ENCODE peak calls at places on chromosomes 7 and 10, in six cellular contexts. R is right lobe of liver, J is PC-3, O is colonic mucosa, X is heart left ventricle, S is lower lobe of right lung. L is an unnamed sample.
A peak's percentile ranks its signal among the peaks of the same experiment; 100 is the strongest.

GRCh38 chr7:25858562-25859411 is 293.2 kb upstream of the NFE2L3 start:
- DNase-seq in S (no peak), O (peak; percentile 50), J (no peak), R (no peak), X (no peak), L (no peak)

GRCh38 chr10:120755771-120756170 is 95.4 kb upstream of the WDR11 start:
- DNase-seq in X (no peak), R (no peak), J (no peak), S (no peak), O (no peak), L (no peak)

GRCh38 chr7:32506266-32507054 is 11.2 kb downstream of the AVL9 start:
- DNase-seq in X (no peak), S (no peak), R (no peak), J (peak; percentile 39), O (no peak), L (peak; percentile 39)

GRCh38 chr7:34156336-34156735 is 251.0 kb downstream of the BMPER start:
- DNase-seq in J (no peak), S (no peak), X (no peak), R (no peak), O (no peak), L (no peak)

GRCh38 chr10:24208661-24209420 is at the start of gene KIAA1217:
- DNase-seq in R (peak; percentile 48), O (peak; percentile 64), J (peak; percentile 38), S (peak; percentile 60), X (peak; percentile 46), L (peak; percentile 69)

GRCh38 chr7:106313456-106313891 is 28.7 kb upstream of the NAMPT start:
- DNase-seq in J (peak; percentile 92), X (no peak), S (no peak), R (no peak), O (no peak), L (no peak)

GRCh38 chr7:75033826-75034225 is 39.8 kb downstream of the RCC1L start:
- DNase-seq in X (no peak), J (no peak), S (no peak), R (no peak), O (no peak), L (no peak)

GRCh38 chr10:117131390-117132327 is 6.4 kb downstream of the VAX1 start:
- DNase-seq in O (no peak), X (no peak), S (no peak), J (no peak), R (no peak), L (no peak)

GRCh38 chr7:72706521-72706920 is 121.5 kb downstream of the TYW1B start:
- DNase-seq in J (no peak), S (no peak), X (no peak), O (no peak), R (no peak), L (no peak)

GRCh38 chr10:93413252-93413689 is 68.9 kb downstream of the MYOF start:
- DNase-seq in S (no peak), X (no peak), R (no peak), J (no peak), O (no peak), L (no peak)

GRCh38 chr7:37109016-37109415 is 339.6 kb downstream of the ELMO1 start:
- DNase-seq in S (no peak), J (no peak), R (no peak), O (no peak), X (no peak), L (no peak)
- H3K27ac ChIP-seq in S (no peak overlapping the region), J (no peak overlapping the region), R (no peak overlapping the region), O (no peak overlapping the region), X (no peak overlapping the region), L (no peak overlapping the region)

GRCh38 chr7:11613292-11613930 is 218.6 kb downstream of the THSD7A start:
- DNase-seq in O (no peak), J (no peak), S (no peak), X (no peak), R (no peak), L (no peak)
- H3K4me3 ChIP-seq in O (no peak overlapping the region), J (no peak overlapping the region), S (no peak overlapping the region), X (no peak overlapping the region), R (no peak overlapping the region), L (no peak overlapping the region)

GRCh38 chr10:106652279-106652678 is 512.2 kb downstream of the SORCS1 start:
- DNase-seq in O (no peak), J (peak; percentile 57), X (no peak), R (no peak), S (no peak), L (no peak)
- H3K27ac ChIP-seq in O (no peak overlapping the region), J (peak overlapping the region; percentile 20), X (no peak overlapping the region), R (no peak overlapping the region), S (no peak overlapping the region), L (no peak overlapping the region)

GRCh38 chr7:66517212-66517909 is 111.3 kb upstream of the KCTD7 start:
- DNase-seq in S (no peak), O (no peak), J (no peak), R (no peak), X (no peak), L (no peak)

GRCh38 chr7:66518151-66518691 is 110.5 kb upstream of the KCTD7 start:
- DNase-seq in J (no peak), O (no peak), S (no peak), R (no peak), X (no peak), L (no peak)

GRCh38 chr7:66508431-66508830 is 120.2 kb upstream of the KCTD7 start:
- DNase-seq in R (no peak), S (no peak), O (no peak), X (no peak), J (no peak), L (no peak)

GRCh38 chr7:66514050-66514449 is 114.6 kb upstream of the KCTD7 start:
- DNase-seq in J (no peak), O (no peak), X (no peak), R (no peak), S (no peak), L (no peak)
- H3K4me3 ChIP-seq in J (no peak overlapping the region), O (no peak overlapping the region), X (no peak overlapping the region), R (no peak overlapping the region), S (no peak overlapping the region), L (no peak overlapping the region)

GRCh38 chr7:87878208-87878735 is 2.0 kb downstream of the DBF4 start:
- DNase-seq in J (peak; percentile 5), O (no peak), S (no peak), R (no peak), X (no peak), L (no peak)

GRCh38 chr7:87875151-87876039 is 765 bp downstream of the SLC25A40 start:
- DNase-seq in X (peak; percentile 33), O (peak; percentile 19), S (no peak), J (peak; percentile 9), R (peak; percentile 66), L (peak; percentile 34)

GRCh38 chr7:87876040-87876758 is at the start of the genes DBF4 and SLC25A40:
- DNase-seq in J (peak; percentile 95), R (peak; percentile 99), O (peak; percentile 98), S (peak; percentile 99), X (peak; percentile 96), L (peak; percentile 94)

GRCh38 chr7:87876759-87877234 is 504 bp downstream of the DBF4 start:
- DNase-seq in S (peak; percentile 80), J (peak; percentile 41), O (peak; percentile 70), X (peak; percentile 46), R (peak; percentile 74), L (peak; percentile 82)

GRCh38 chr7:87877641-87878040 is 1.3 kb downstream of the DBF4 start:
- DNase-seq in R (no peak), O (no peak), X (no peak), J (peak; percentile 7), S (no peak), L (no peak)
- H3K27ac ChIP-seq in R (no peak overlapping the region), O (no peak overlapping the region), X (no peak overlapping the region), J (no peak overlapping the region), S (no peak overlapping the region), L (peak overlapping the region; percentile 98)

GRCh38 chr10:47027812-47028260 is 116.6 kb downstream of the PTPN20 start:
- DNase-seq in S (no peak), R (peak; percentile 14), X (peak; percentile 13), J (no peak), O (no peak), L (no peak)
- H3K4me3 ChIP-seq in S (no peak overlapping the region), R (no peak overlapping the region), X (no peak overlapping the region), J (no peak overlapping the region), O (no peak overlapping the region), L (no peak overlapping the region)